ENCODE peak calls at places on chromosomes 7 and 10, in seven cellular contexts. One of them, this sample, is unnamed.

GRCh38 chr7:100556541-100556940 is 17.2 kb downstream of the SAP25 start:
- DNase-seq in HEK293T: no peak
- DNase-seq in neuronal stem cell: no peak
- DNase-seq in stomach: no peak
- DNase-seq in foreskin fibroblast: peak
- DNase-seq in uterus: no peak
- DNase-seq in Calu3: no peak
- DNase-seq in this sample: peak

GRCh38 chr7:2698581-2699288 is 10.7 kb downstream of the AMZ1 start:
- DNase-seq in HEK293T: no peak
- DNase-seq in neuronal stem cell: no peak
- DNase-seq in stomach: no peak
- DNase-seq in foreskin fibroblast: no peak
- DNase-seq in uterus: no peak
- DNase-seq in Calu3: no peak
- DNase-seq in this sample: no peak

GRCh38 chr10:33523236-33523792 is 188.8 kb upstream of the NRP1 start:
- DNase-seq in HEK293T: no peak
- DNase-seq in neuronal stem cell: no peak
- DNase-seq in stomach: no peak
- DNase-seq in foreskin fibroblast: no peak
- DNase-seq in uterus: no peak
- DNase-seq in Calu3: no peak
- DNase-seq in this sample: no peak

GRCh38 chr7:121872831-121873764 is at the start of gene PTPRZ1:
- DNase-seq in HEK293T: peak
- DNase-seq in neuronal stem cell: peak
- DNase-seq in stomach: peak
- DNase-seq in foreskin fibroblast: peak
- DNase-seq in uterus: no peak
- DNase-seq in Calu3: peak
- DNase-seq in this sample: peak

GRCh38 chr7:157508477-157508881 is 171.7 kb downstream of the DNAJB6 start:
- DNase-seq in HEK293T: no peak
- DNase-seq in neuronal stem cell: no peak
- DNase-seq in stomach: peak
- DNase-seq in foreskin fibroblast: no peak
- DNase-seq in uterus: no peak
- DNase-seq in Calu3: no peak
- DNase-seq in this sample: no peak

GRCh38 chr10:9069136-9069535 is 1014.6 kb downstream of the GATA3 start:
- DNase-seq in HEK293T: no peak
- DNase-seq in neuronal stem cell: no peak
- DNase-seq in stomach: no peak
- DNase-seq in foreskin fibroblast: no peak
- DNase-seq in uterus: no peak
- DNase-seq in Calu3: no peak
- DNase-seq in this sample: no peak

GRCh38 chr7:112547916-112548315 is 67.1 kb downstream of the LSMEM1 start:
- DNase-seq in HEK293T: no peak
- DNase-seq in neuronal stem cell: no peak
- DNase-seq in stomach: no peak
- DNase-seq in foreskin fibroblast: no peak
- DNase-seq in uterus: no peak
- DNase-seq in Calu3: no peak
- DNase-seq in this sample: peak

GRCh38 chr10:88428442-88428841 is 154.7 kb downstream of the RNLS start:
- DNase-seq in HEK293T: no peak
- DNase-seq in neuronal stem cell: no peak
- DNase-seq in stomach: no peak
- DNase-seq in foreskin fibroblast: peak
- DNase-seq in uterus: no peak
- DNase-seq in Calu3: no peak
- DNase-seq in this sample: no peak

GRCh38 chr7:128097211-128097731 is 66.0 kb upstream of the LRRC4 start:
- DNase-seq in HEK293T: no peak
- DNase-seq in neuronal stem cell: no peak
- DNase-seq in stomach: no peak
- DNase-seq in foreskin fibroblast: no peak
- DNase-seq in uterus: no peak
- DNase-seq in Calu3: no peak
- DNase-seq in this sample: peak

GRCh38 chr7:117908031-117908795 is 35.0 kb upstream of the CTTNBP2 start:
- DNase-seq in HEK293T: no peak
- DNase-seq in neuronal stem cell: no peak
- DNase-seq in stomach: no peak
- DNase-seq in foreskin fibroblast: no peak
- DNase-seq in uterus: no peak
- DNase-seq in Calu3: no peak
- DNase-seq in this sample: no peak

GRCh38 chr10:132511692-132512442 is 25.7 kb upstream of the INPP5A start:
- DNase-seq in HEK293T: no peak
- DNase-seq in neuronal stem cell: no peak
- DNase-seq in stomach: no peak
- DNase-seq in foreskin fibroblast: no peak
- DNase-seq in uterus: peak
- DNase-seq in Calu3: no peak
- DNase-seq in this sample: no peak

GRCh38 chr7:1952169-1952760 is 280.5 kb downstream of the MAD1L1 start:
- DNase-seq in HEK293T: no peak
- DNase-seq in neuronal stem cell: no peak
- DNase-seq in stomach: no peak
- DNase-seq in foreskin fibroblast: no peak
- DNase-seq in uterus: no peak
- DNase-seq in Calu3: no peak
- DNase-seq in this sample: no peak

GRCh38 chr7:1403844-1404404 is 55.3 kb downstream of the MICALL2 start:
- DNase-seq in HEK293T: peak
- DNase-seq in neuronal stem cell: peak
- DNase-seq in stomach: no peak
- DNase-seq in foreskin fibroblast: peak
- DNase-seq in uterus: no peak
- DNase-seq in Calu3: peak
- DNase-seq in this sample: peak

GRCh38 chr10:51706225-51706624 is 6.8 kb upstream of the CSTF2T start:
- DNase-seq in HEK293T: no peak
- DNase-seq in neuronal stem cell: no peak
- DNase-seq in stomach: peak
- DNase-seq in foreskin fibroblast: peak
- DNase-seq in uterus: peak
- DNase-seq in Calu3: no peak
- DNase-seq in this sample: peak

GRCh38 chr10:87054373-87055295 is 34.5 kb downstream of the FAM25A start:
- DNase-seq in HEK293T: peak
- DNase-seq in neuronal stem cell: peak
- DNase-seq in stomach: no peak
- DNase-seq in foreskin fibroblast: peak
- DNase-seq in uterus: no peak
- DNase-seq in Calu3: no peak
- DNase-seq in this sample: peak

GRCh38 chr7:23662124-23662982 is 17.6 kb upstream of the FAM221A start:
- DNase-seq in HEK293T: no peak
- DNase-seq in neuronal stem cell: no peak
- DNase-seq in stomach: no peak
- DNase-seq in foreskin fibroblast: no peak
- DNase-seq in uterus: no peak
- DNase-seq in Calu3: no peak
- DNase-seq in this sample: peak

GRCh38 chr7:134669845-134670373 is 23.3 kb downstream of the BPGM start:
- DNase-seq in HEK293T: no peak
- DNase-seq in neuronal stem cell: no peak
- DNase-seq in stomach: peak
- DNase-seq in foreskin fibroblast: peak
- DNase-seq in uterus: no peak
- DNase-seq in Calu3: peak
- DNase-seq in this sample: peak

GRCh38 chr10:69639291-69640195 is 9.5 kb downstream of the FAM241B start:
- DNase-seq in HEK293T: peak
- DNase-seq in neuronal stem cell: peak
- DNase-seq in stomach: peak
- DNase-seq in foreskin fibroblast: peak
- DNase-seq in uterus: peak
- DNase-seq in Calu3: peak
- DNase-seq in this sample: peak

GRCh38 chr10:118922226-118922625 is 107.3 kb upstream of the NANOS1 start:
- DNase-seq in HEK293T: no peak
- DNase-seq in neuronal stem cell: no peak
- DNase-seq in stomach: no peak
- DNase-seq in foreskin fibroblast: no peak
- DNase-seq in uterus: peak
- DNase-seq in Calu3: no peak
- DNase-seq in this sample: no peak

GRCh38 chr7:36346260-36346831 is 43.3 kb upstream of the ANLN start:
- DNase-seq in HEK293T: no peak
- DNase-seq in neuronal stem cell: no peak
- DNase-seq in stomach: no peak
- DNase-seq in foreskin fibroblast: no peak
- DNase-seq in uterus: no peak
- DNase-seq in Calu3: no peak
- DNase-seq in this sample: no peak

GRCh38 chr10:3263082-3263481 is 90.5 kb upstream of the PITRM1 start:
- DNase-seq in HEK293T: no peak
- DNase-seq in neuronal stem cell: no peak
- DNase-seq in stomach: no peak
- DNase-seq in foreskin fibroblast: no peak
- DNase-seq in uterus: no peak
- DNase-seq in Calu3: no peak
- DNase-seq in this sample: no peak

GRCh38 chr7:22842973-22843372 is 20.3 kb upstream of the TOMM7 start:
- DNase-seq in HEK293T: no peak
- DNase-seq in neuronal stem cell: no peak
- DNase-seq in stomach: no peak
- DNase-seq in foreskin fibroblast: no peak
- DNase-seq in uterus: no peak
- DNase-seq in Calu3: no peak
- DNase-seq in this sample: no peak

GRCh38 chr10:114482915-114483314 is 78.6 kb upstream of the AFAP1L2 start:
- DNase-seq in HEK293T: no peak
- DNase-seq in neuronal stem cell: no peak
- DNase-seq in stomach: no peak
- DNase-seq in foreskin fibroblast: no peak
- DNase-seq in uterus: no peak
- DNase-seq in Calu3: no peak
- DNase-seq in this sample: no peak

GRCh38 chr7:87001214-87001613 is 58.2 kb downstream of the ELAPOR2 start:
- DNase-seq in HEK293T: no peak
- DNase-seq in neuronal stem cell: no peak
- DNase-seq in stomach: no peak
- DNase-seq in foreskin fibroblast: no peak
- DNase-seq in uterus: no peak
- DNase-seq in Calu3: no peak
- DNase-seq in this sample: no peak

GRCh38 chr7:150975536-150976285 is 2.4 kb downstream of the KCNH2 start:
- DNase-seq in HEK293T: no peak
- DNase-seq in neuronal stem cell: no peak
- DNase-seq in stomach: no peak
- DNase-seq in foreskin fibroblast: no peak
- DNase-seq in uterus: no peak
- DNase-seq in Calu3: no peak
- DNase-seq in this sample: no peak

GRCh38 chr10:10786334-10787090 is 231.2 kb upstream of the CELF2 start:
- DNase-seq in HEK293T: no peak
- DNase-seq in neuronal stem cell: no peak
- DNase-seq in stomach: no peak
- DNase-seq in foreskin fibroblast: no peak
- DNase-seq in uterus: no peak
- DNase-seq in Calu3: no peak
- DNase-seq in this sample: peak

GRCh38 chr7:9691286-9691685 is 1257.9 kb downstream of the NXPH1 start:
- DNase-seq in HEK293T: no peak
- DNase-seq in neuronal stem cell: no peak
- DNase-seq in stomach: no peak
- DNase-seq in foreskin fibroblast: no peak
- DNase-seq in uterus: no peak
- DNase-seq in Calu3: no peak
- DNase-seq in this sample: no peak

GRCh38 chr10:73207883-73208282 is 39.2 kb downstream of the DNAJC9 start:
- DNase-seq in HEK293T: no peak
- DNase-seq in neuronal stem cell: no peak
- DNase-seq in stomach: no peak
- DNase-seq in foreskin fibroblast: no peak
- DNase-seq in uterus: no peak
- DNase-seq in Calu3: no peak
- DNase-seq in this sample: no peak

GRCh38 chr10:28939352-28940157 is 262.2 kb downstream of the BAMBI start:
- DNase-seq in HEK293T: peak
- DNase-seq in neuronal stem cell: peak
- DNase-seq in stomach: peak
- DNase-seq in foreskin fibroblast: no peak
- DNase-seq in uterus: peak
- DNase-seq in Calu3: peak
- DNase-seq in this sample: peak

GRCh38 chr10:60967854-60968484 is 24.0 kb upstream of the RHOBTB1 start:
- DNase-seq in HEK293T: no peak
- DNase-seq in neuronal stem cell: no peak
- DNase-seq in stomach: no peak
- DNase-seq in foreskin fibroblast: no peak
- DNase-seq in uterus: no peak
- DNase-seq in Calu3: no peak
- DNase-seq in this sample: no peak

GRCh38 chr7:26379711-26380110 is 88.0 kb downstream of the SNX10 start:
- DNase-seq in HEK293T: no peak
- DNase-seq in neuronal stem cell: no peak
- DNase-seq in stomach: no peak
- DNase-seq in foreskin fibroblast: no peak
- DNase-seq in uterus: no peak
- DNase-seq in Calu3: no peak
- DNase-seq in this sample: no peak

GRCh38 chr10:69451784-69452251 is 553 bp downstream of the TSPAN15 start:
- DNase-seq in HEK293T: peak
- DNase-seq in neuronal stem cell: no peak
- DNase-seq in stomach: peak
- DNase-seq in foreskin fibroblast: no peak
- DNase-seq in uterus: no peak
- DNase-seq in Calu3: peak
- DNase-seq in this sample: no peak

GRCh38 chr10:89250814-89251416 is 660 bp downstream of the LIPA start:
- DNase-seq in HEK293T: peak
- DNase-seq in neuronal stem cell: no peak
- DNase-seq in stomach: no peak
- DNase-seq in foreskin fibroblast: no peak
- DNase-seq in uterus: no peak
- DNase-seq in Calu3: no peak
- DNase-seq in this sample: no peak

GRCh38 chr7:45000096-45001032 is at the start of gene CCM2:
- DNase-seq in HEK293T: peak
- DNase-seq in neuronal stem cell: no peak
- DNase-seq in stomach: peak
- DNase-seq in foreskin fibroblast: peak
- DNase-seq in uterus: peak
- DNase-seq in Calu3: peak
- DNase-seq in this sample: peak

GRCh38 chr7:137757146-137757925 is 89.4 kb downstream of the DGKI start:
- DNase-seq in HEK293T: no peak
- DNase-seq in neuronal stem cell: no peak
- DNase-seq in stomach: no peak
- DNase-seq in foreskin fibroblast: peak
- DNase-seq in uterus: no peak
- DNase-seq in Calu3: no peak
- DNase-seq in this sample: peak

GRCh38 chr10:3817002-3817401 is 32.0 kb upstream of the KLF6 start:
- DNase-seq in HEK293T: no peak
- DNase-seq in neuronal stem cell: no peak
- DNase-seq in stomach: no peak
- DNase-seq in foreskin fibroblast: no peak
- DNase-seq in uterus: no peak
- DNase-seq in Calu3: no peak
- DNase-seq in this sample: no peak